ENCODE peak calls at places on chromosomes 3 and 15, in seven cellular contexts. One of them, this sample, is unnamed.
A peak's percentile ranks its signal among the peaks of the same experiment; 100 is the strongest.

GRCh38 chr15:89429023-89429422 is 67.4 kb downstream of the RHCG start:
- DNase-seq in HepG2: no peak
- DNase-seq in GM12878: no peak
- DNase-seq in H1: no peak
- DNase-seq in GM12891: no peak
- DNase-seq in SK-N-SH: peak; percentile 49
- DNase-seq in K562: peak; percentile 28
- DNase-seq in this sample: no peak

GRCh38 chr3:155872904-155873646 is 2.6 kb downstream of the GMPS start:
- DNase-seq in H1: no peak
- DNase-seq in HepG2: no peak
- DNase-seq in SK-N-SH: no peak
- DNase-seq in K562: no peak
- DNase-seq in GM12891: no peak
- DNase-seq in GM12878: no peak
- DNase-seq in this sample: no peak

GRCh38 chr15:68184616-68185470 is 20.3 kb downstream of the CALML4 start:
- DNase-seq in HepG2: no peak
- DNase-seq in GM12878: no peak
- DNase-seq in K562: no peak
- DNase-seq in GM12891: no peak
- DNase-seq in SK-N-SH: peak; percentile 8
- DNase-seq in H1: no peak
- DNase-seq in this sample: no peak

GRCh38 chr3:151156618-151157216 is 46.3 kb downstream of the GPR171 start:
- DNase-seq in HepG2: peak; percentile 67
- DNase-seq in K562: peak; percentile 41
- DNase-seq in SK-N-SH: peak; percentile 53
- DNase-seq in GM12891: peak; percentile 25
- DNase-seq in H1: no peak
- DNase-seq in GM12878: no peak
- DNase-seq in this sample: no peak

GRCh38 chr3:153029350-153029749 is 132.7 kb upstream of the RAP2B start:
- DNase-seq in GM12878: no peak
- DNase-seq in K562: peak; percentile 79
- DNase-seq in H1: no peak
- DNase-seq in HepG2: no peak
- DNase-seq in GM12891: no peak
- DNase-seq in SK-N-SH: no peak
- DNase-seq in this sample: no peak

GRCh38 chr15:61088675-61089074 is 140.4 kb downstream of the RORA start:
- DNase-seq in SK-N-SH: no peak
- DNase-seq in GM12891: no peak
- DNase-seq in HepG2: no peak
- DNase-seq in H1: no peak
- DNase-seq in K562: no peak
- DNase-seq in GM12878: no peak
- DNase-seq in this sample: no peak

GRCh38 chr15:27514526-27514925 is 543.5 kb downstream of the GABRG3 start:
- DNase-seq in SK-N-SH: no peak
- DNase-seq in K562: no peak
- DNase-seq in GM12891: no peak
- DNase-seq in HepG2: no peak
- DNase-seq in H1: no peak
- DNase-seq in GM12878: no peak
- DNase-seq in this sample: no peak

GRCh38 chr15:81400640-81401236 is 26.7 kb upstream of the TMC3 start:
- DNase-seq in GM12878: peak; percentile 23
- DNase-seq in SK-N-SH: peak; percentile 52
- DNase-seq in GM12891: peak; percentile 16
- DNase-seq in H1: no peak
- DNase-seq in K562: peak; percentile 54
- DNase-seq in HepG2: peak; percentile 21
- DNase-seq in this sample: peak; percentile 5

GRCh38 chr3:35965908-35966307 is 326.6 kb downstream of the ARPP21 start:
- DNase-seq in GM12878: no peak
- DNase-seq in SK-N-SH: peak; percentile 46
- DNase-seq in HepG2: no peak
- DNase-seq in K562: no peak
- DNase-seq in GM12891: no peak
- DNase-seq in H1: no peak
- DNase-seq in this sample: no peak

GRCh38 chr15:65391732-65392131 is 13.9 kb upstream of the IGDCC3 start:
- DNase-seq in K562: no peak
- DNase-seq in H1: no peak
- DNase-seq in SK-N-SH: no peak
- DNase-seq in GM12878: no peak
- DNase-seq in HepG2: no peak
- DNase-seq in GM12891: no peak
- DNase-seq in this sample: no peak

GRCh38 chr3:65559643-65560042 is 479.1 kb downstream of the MAGI1 start:
- DNase-seq in GM12891: no peak
- DNase-seq in GM12878: no peak
- DNase-seq in K562: no peak
- DNase-seq in H1: no peak
- DNase-seq in SK-N-SH: no peak
- DNase-seq in HepG2: no peak
- DNase-seq in this sample: no peak

GRCh38 chr3:167978071-167978470 is 117.7 kb downstream of the GOLIM4 start:
- DNase-seq in GM12891: no peak
- DNase-seq in GM12878: no peak
- DNase-seq in H1: no peak
- DNase-seq in SK-N-SH: no peak
- DNase-seq in K562: peak; percentile 29
- DNase-seq in HepG2: no peak
- DNase-seq in this sample: no peak

GRCh38 chr3:61199843-61200242 is 51.4 kb downstream of the FHIT start:
- DNase-seq in SK-N-SH: no peak
- DNase-seq in GM12891: no peak
- DNase-seq in H1: no peak
- DNase-seq in K562: no peak
- DNase-seq in HepG2: no peak
- DNase-seq in GM12878: no peak
- DNase-seq in this sample: no peak

GRCh38 chr3:72247645-72248388 is 462.9 kb upstream of the PROK2 start:
- DNase-seq in H1: no peak
- DNase-seq in SK-N-SH: no peak
- DNase-seq in GM12878: no peak
- DNase-seq in HepG2: no peak
- DNase-seq in GM12891: no peak
- DNase-seq in K562: no peak
- DNase-seq in this sample: no peak

GRCh38 chr3:128491900-128492352 is 1.1 kb downstream of the GATA2 start:
- DNase-seq in K562: no peak
- DNase-seq in GM12891: no peak
- DNase-seq in SK-N-SH: no peak
- DNase-seq in HepG2: no peak
- DNase-seq in H1: no peak
- DNase-seq in GM12878: no peak
- DNase-seq in this sample: no peak

GRCh38 chr15:35618260-35619188 is 72.6 kb upstream of the DPH6 start:
- DNase-seq in HepG2: no peak
- DNase-seq in GM12891: no peak
- DNase-seq in H1: no peak
- DNase-seq in SK-N-SH: peak; percentile 7
- DNase-seq in K562: no peak
- DNase-seq in GM12878: no peak
- DNase-seq in this sample: no peak

GRCh38 chr3:14876942-14877341 is 58.2 kb downstream of the FGD5 start:
- DNase-seq in GM12878: no peak
- DNase-seq in SK-N-SH: peak; percentile 34
- DNase-seq in K562: no peak
- DNase-seq in GM12891: no peak
- DNase-seq in H1: no peak
- DNase-seq in HepG2: no peak
- DNase-seq in this sample: no peak

GRCh38 chr15:69410290-69410874 is 3.8 kb upstream of the KIF23 start:
- DNase-seq in SK-N-SH: peak; percentile 61
- DNase-seq in GM12891: no peak
- DNase-seq in H1: no peak
- DNase-seq in K562: no peak
- DNase-seq in GM12878: no peak
- DNase-seq in HepG2: peak; percentile 11
- DNase-seq in this sample: no peak

GRCh38 chr15:96338772-96339661 is 8.5 kb downstream of the NR2F2 start:
- DNase-seq in HepG2: peak; percentile 89
- DNase-seq in K562: peak; percentile 36
- DNase-seq in SK-N-SH: no peak
- DNase-seq in H1: no peak
- DNase-seq in GM12891: no peak
- DNase-seq in GM12878: no peak
- DNase-seq in this sample: no peak

GRCh38 chr15:62853114-62853832 is 189.3 kb upstream of the TPM1 start:
- DNase-seq in GM12891: no peak
- DNase-seq in HepG2: peak; percentile 80
- DNase-seq in SK-N-SH: no peak
- DNase-seq in H1: no peak
- DNase-seq in GM12878: no peak
- DNase-seq in K562: no peak
- DNase-seq in this sample: no peak

GRCh38 chr15:56464893-56465520 is at the start of gene MNS1:
- DNase-seq in K562: peak; percentile 93
- DNase-seq in H1: peak; percentile 85
- DNase-seq in GM12878: peak; percentile 95
- DNase-seq in HepG2: peak; percentile 83
- DNase-seq in GM12891: peak; percentile 74
- DNase-seq in SK-N-SH: peak; percentile 93
- DNase-seq in this sample: peak; percentile 69
- TF ChIP-seq POLR2AphosphoS5 in K562: no peak
- TF ChIP-seq POLR2AphosphoS5 in H1: no peak
- TF ChIP-seq POLR2AphosphoS5 in GM12878: peak; percentile 58
- TF ChIP-seq POLR2AphosphoS5 in HepG2: no peak
- TF ChIP-seq POLR2AphosphoS5 in GM12891: peak; percentile 46
- TF ChIP-seq POLR2AphosphoS5 in SK-N-SH: peak; percentile 45
- TF ChIP-seq POLR2AphosphoS5 in this sample: peak; percentile 77

DNA sequence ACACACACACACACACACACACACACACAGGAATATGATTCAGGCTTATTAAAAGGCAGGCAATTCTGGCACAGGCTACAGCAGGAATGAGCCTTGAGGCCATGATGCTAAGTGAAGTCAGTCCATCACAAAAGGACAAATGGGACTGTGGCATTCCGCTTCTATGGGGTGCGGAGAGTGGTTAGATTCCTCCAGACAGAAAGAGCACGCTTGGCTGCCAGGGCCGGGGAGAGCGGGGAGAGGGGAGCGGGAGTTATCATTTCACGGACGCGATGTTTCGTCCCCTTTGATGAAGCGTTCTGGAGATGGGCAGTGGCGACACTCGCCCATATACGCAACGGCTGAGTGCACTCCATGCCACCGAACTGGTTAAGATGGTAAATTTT is 58.5 kb upstream of the FAM174B start:
- DNase-seq in SK-N-SH: peak; percentile 83
- DNase-seq in GM12891: peak; percentile 29
- DNase-seq in K562: no peak
- DNase-seq in H1: no peak
- DNase-seq in GM12878: no peak
- DNase-seq in HepG2: no peak
- DNase-seq in this sample: no peak
- TF ChIP-seq TAF1 in SK-N-SH: no peak
- TF ChIP-seq TAF1 in GM12891: no peak
- TF ChIP-seq TAF1 in K562: no peak
- TF ChIP-seq TAF1 in H1: no peak
- TF ChIP-seq TAF1 in GM12878: no peak
- TF ChIP-seq TAF1 in HepG2: no peak
- TF ChIP-seq TAF1 in this sample: no peak

DNA sequence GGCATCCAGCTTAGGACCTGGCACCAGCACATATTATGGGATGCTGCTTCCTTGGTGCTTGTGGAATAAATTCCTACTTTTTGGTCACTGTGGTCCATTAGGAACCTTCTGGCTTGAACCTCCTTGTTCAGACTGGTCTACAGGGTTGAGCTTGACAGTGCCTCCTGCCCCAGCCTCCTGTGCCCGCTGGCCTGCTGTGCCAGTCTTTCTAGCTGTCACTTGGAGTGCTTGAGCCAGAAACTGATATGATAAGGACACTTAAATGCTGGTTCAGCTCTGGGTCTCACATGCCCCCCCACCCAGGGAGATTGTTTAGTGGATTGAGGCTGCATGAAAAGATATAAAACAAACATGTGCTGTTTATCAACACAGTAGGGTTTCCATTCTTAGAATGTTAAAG is 147.8 kb downstream of the SLCO3A1 start:
- DNase-seq in H1: no peak
- DNase-seq in GM12891: no peak
- DNase-seq in HepG2: no peak
- DNase-seq in GM12878: no peak
- DNase-seq in SK-N-SH: no peak
- DNase-seq in K562: no peak
- DNase-seq in this sample: no peak
- TF ChIP-seq POLR2AphosphoS5 in H1: no peak
- TF ChIP-seq POLR2AphosphoS5 in GM12891: no peak
- TF ChIP-seq POLR2AphosphoS5 in HepG2: no peak
- TF ChIP-seq POLR2AphosphoS5 in GM12878: no peak
- TF ChIP-seq POLR2AphosphoS5 in SK-N-SH: no peak
- TF ChIP-seq POLR2AphosphoS5 in K562: no peak
- TF ChIP-seq POLR2AphosphoS5 in this sample: no peak

GRCh38 chr15:101523560-101523940 is 34.0 kb upstream of the PCSK6 start:
- DNase-seq in GM12878: no peak
- DNase-seq in GM12891: no peak
- DNase-seq in HepG2: peak; percentile 55
- DNase-seq in H1: no peak
- DNase-seq in SK-N-SH: peak; percentile 9
- DNase-seq in K562: no peak
- DNase-seq in this sample: no peak
- TF ChIP-seq TAF1 in GM12878: no peak
- TF ChIP-seq TAF1 in GM12891: no peak
- TF ChIP-seq TAF1 in HepG2: no peak
- TF ChIP-seq TAF1 in H1: no peak
- TF ChIP-seq TAF1 in SK-N-SH: no peak
- TF ChIP-seq TAF1 in K562: no peak
- TF ChIP-seq TAF1 in this sample: no peak

GRCh38 chr15:87778358-87778757 is 478.2 kb downstream of the NTRK3 start:
- DNase-seq in GM12878: no peak
- DNase-seq in HepG2: no peak
- DNase-seq in K562: no peak
- DNase-seq in H1: no peak
- DNase-seq in SK-N-SH: no peak
- DNase-seq in GM12891: no peak
- DNase-seq in this sample: no peak

GRCh38 chr15:87781959-87782625 is 474.4 kb downstream of the NTRK3 start:
- DNase-seq in GM12878: no peak
- DNase-seq in HepG2: no peak
- DNase-seq in K562: no peak
- DNase-seq in SK-N-SH: no peak
- DNase-seq in GM12891: no peak
- DNase-seq in H1: no peak
- DNase-seq in this sample: no peak

GRCh38 chr15:87779746-87780145 is 476.8 kb downstream of the NTRK3 start:
- DNase-seq in K562: no peak
- DNase-seq in GM12878: no peak
- DNase-seq in GM12891: no peak
- DNase-seq in H1: no peak
- DNase-seq in SK-N-SH: no peak
- DNase-seq in HepG2: no peak
- DNase-seq in this sample: no peak

DNA sequence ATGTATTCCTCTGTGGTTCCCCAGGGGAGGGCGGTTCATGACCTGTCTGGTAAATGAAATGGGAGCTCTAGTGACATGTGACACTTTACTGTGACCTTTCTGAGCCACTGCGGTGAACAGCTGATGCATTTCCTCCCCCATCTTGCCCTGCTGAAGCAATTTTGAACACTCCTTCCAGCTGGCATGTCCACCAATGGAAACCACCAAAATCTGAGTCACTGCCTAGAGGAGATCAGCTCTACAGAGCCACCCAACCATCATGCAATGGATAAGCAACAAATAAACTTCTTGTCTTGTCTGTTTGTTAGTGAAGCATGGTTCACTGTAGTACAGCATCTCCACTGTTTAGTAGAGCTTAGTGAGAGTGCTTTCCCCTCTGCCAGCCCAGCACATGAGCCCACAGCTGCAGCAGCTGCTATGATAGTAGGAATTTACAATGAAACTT is 479.5 kb downstream of the NTRK3 start:
- DNase-seq in GM12891: no peak
- DNase-seq in SK-N-SH: no peak
- DNase-seq in H1: no peak
- DNase-seq in K562: no peak
- DNase-seq in GM12878: no peak
- DNase-seq in HepG2: no peak
- DNase-seq in this sample: no peak
- TF ChIP-seq POLR2AphosphoS5 in GM12891: no peak
- TF ChIP-seq POLR2AphosphoS5 in SK-N-SH: no peak
- TF ChIP-seq POLR2AphosphoS5 in H1: no peak
- TF ChIP-seq POLR2AphosphoS5 in K562: no peak
- TF ChIP-seq POLR2AphosphoS5 in GM12878: no peak
- TF ChIP-seq POLR2AphosphoS5 in HepG2: no peak
- TF ChIP-seq POLR2AphosphoS5 in this sample: no peak